ENCODE peak calls at places on chromosomes 2 and 18, in ten cellular contexts. M, V, E, P, A, F, Y, L, S and D are unnamed samples.

GRCh38 chr18:26771524-26771923 is 94.0 kb downstream of the AQP4 start:
- DNase-seq in M (no peak), V (no peak), E (no peak), P (no peak), A (no peak), F (no peak), Y (no peak), L (no peak), S (no peak), D (no peak)

GRCh38 chr2:163182764-163183354 is 344.3 kb upstream of the KCNH7 start:
- DNase-seq in M (no peak), V (no peak), E (no peak), P (no peak), A (no peak), F (no peak), Y (no peak), L (peak; percentile 52), S (no peak), D (no peak)

GRCh38 chr2:69767034-69767433 is 25.1 kb downstream of the ANXA4 start:
- DNase-seq in M (no peak), V (no peak), E (no peak), P (no peak), A (no peak), F (no peak), Y (no peak), L (no peak), S (peak; percentile 54), D (no peak)

GRCh38 chr18:3799515-3799914 is 349.5 kb downstream of the TGIF1 start:
- DNase-seq in M (no peak), V (no peak), E (no peak), P (no peak), A (no peak), F (no peak), Y (no peak), L (peak; percentile 44), S (no peak), D (no peak)

GRCh38 chr2:188244383-188244782 is 47.3 kb upstream of the GULP1 start:
- DNase-seq in M (no peak), V (no peak), E (no peak), P (no peak), A (no peak), F (no peak), Y (no peak), L (no peak), S (no peak), D (no peak)

GRCh38 chr2:163210430-163210918 is 371.9 kb upstream of the KCNH7 start:
- DNase-seq in M (no peak), V (no peak), E (no peak), P (no peak), A (no peak), F (no peak), Y (no peak), L (no peak), S (peak; percentile 77), D (no peak)

GRCh38 chr2:165648826-165649225 is 145.2 kb downstream of the GALNT3 start:
- DNase-seq in M (peak; percentile 10), V (no peak), E (no peak), P (no peak), A (no peak), F (no peak), Y (no peak), L (no peak), S (no peak), D (no peak)

GRCh38 chr2:225493420-225494099 is 94.0 kb downstream of the NYAP2 start:
- DNase-seq in M (no peak), V (no peak), E (no peak), P (no peak), A (no peak), F (no peak), Y (no peak), L (no peak), S (no peak), D (no peak)

GRCh38 chr2:206452242-206452641 is 8.9 kb downstream of the ADAM23 start:
- DNase-seq in M (no peak), V (no peak), E (no peak), P (no peak), A (no peak), F (no peak), Y (no peak), L (no peak), S (no peak), D (no peak)

GRCh38 chr2:1674766-1675397 is 69.4 kb downstream of the PXDN start:
- DNase-seq in M (no peak), V (no peak), E (no peak), P (peak; percentile 22), A (no peak), F (no peak), Y (no peak), L (no peak), S (no peak), D (no peak)

GRCh38 chr2:239445771-239446524 is 45.1 kb upstream of the HDAC4 start:
- DNase-seq in M (peak; percentile 64), V (no peak), E (no peak), P (no peak), A (no peak), F (no peak), Y (no peak), L (no peak), S (no peak), D (no peak)

GRCh38 chr2:230927711-230928341 is 2.8 kb upstream of the GPR55 start:
- DNase-seq in M (no peak), V (no peak), E (no peak), P (no peak), A (no peak), F (peak; percentile 18), Y (no peak), L (no peak), S (no peak), D (no peak)

GRCh38 chr18:62869327-62869726 is 154.0 kb downstream of the PHLPP1 start:
- DNase-seq in M (no peak), V (no peak), E (no peak), P (no peak), A (no peak), F (no peak), Y (no peak), L (no peak), S (no peak), D (no peak)

GRCh38 chr18:31400191-31400590 is 23.6 kb downstream of the DSG4 start:
- DNase-seq in M (no peak), V (no peak), E (no peak), P (no peak), A (no peak), F (no peak), Y (no peak), L (no peak), S (no peak), D (no peak)

GRCh38 chr2:12074126-12074883 is 327.9 kb downstream of the LPIN1 start:
- DNase-seq in M (no peak), V (peak; percentile 49), E (no peak), P (no peak), A (no peak), F (no peak), Y (no peak), L (no peak), S (no peak), D (no peak)

GRCh38 chr2:20667531-20668401 is 822 bp downstream of the GDF7 start:
- DNase-seq in M (no peak), V (no peak), E (no peak), P (no peak), A (no peak), F (no peak), Y (peak; percentile 34), L (no peak), S (no peak), D (no peak)

GRCh38 chr2:231685349-231686191 is 22.8 kb upstream of the PTMA start:
- DNase-seq in M (peak; percentile 91), V (no peak), E (no peak), P (no peak), A (no peak), F (no peak), Y (no peak), L (no peak), S (no peak), D (no peak)

GRCh38 chr2:11807156-11808015 is 61.0 kb downstream of the LPIN1 start:
- DNase-seq in M (no peak), V (no peak), E (no peak), P (no peak), A (no peak), F (no peak), Y (no peak), L (no peak), S (no peak), D (no peak)